ENCODE peak calls at places on chromosome 18, in four cellular contexts. One of them, this sample, is unnamed.

GRCh38 chr18:13003466-13003896 is 12.3 kb downstream of the CEP192 start:
- DNase-seq in fibroblast of pulmonary artery: peak
- DNase-seq in colonic mucosa: peak
- DNase-seq in adrenal gland: peak
- DNase-seq in this sample: peak

GRCh38 chr18:25457636-25458035 is 105.7 kb upstream of the ZNF521 start:
- DNase-seq in adrenal gland: no peak
- DNase-seq in fibroblast of pulmonary artery: no peak
- DNase-seq in colonic mucosa: no peak
- DNase-seq in this sample: no peak

GRCh38 chr18:45642238-45642637 is 27.0 kb downstream of the SLC14A2 start:
- DNase-seq in adrenal gland: no peak
- DNase-seq in fibroblast of pulmonary artery: no peak
- DNase-seq in colonic mucosa: no peak
- DNase-seq in this sample: no peak

GRCh38 chr18:58631301-58631700 is 2.4 kb upstream of the ALPK2 start:
- DNase-seq in colonic mucosa: no peak
- DNase-seq in fibroblast of pulmonary artery: no peak
- DNase-seq in adrenal gland: no peak
- DNase-seq in this sample: no peak

GRCh38 chr18:69658137-69658536 is 257.4 kb downstream of the DOK6 start:
- DNase-seq in adrenal gland: no peak
- DNase-seq in colonic mucosa: no peak
- DNase-seq in fibroblast of pulmonary artery: peak
- DNase-seq in this sample: no peak

GRCh38 chr18:61256291-61256690 is 76.9 kb upstream of the CDH20 start:
- DNase-seq in colonic mucosa: no peak
- DNase-seq in fibroblast of pulmonary artery: no peak
- DNase-seq in adrenal gland: no peak
- DNase-seq in this sample: no peak

GRCh38 chr18:402129-402528 is 98.4 kb downstream of the COLEC12 start:
- DNase-seq in colonic mucosa: no peak
- DNase-seq in adrenal gland: no peak
- DNase-seq in fibroblast of pulmonary artery: no peak
- DNase-seq in this sample: no peak

GRCh38 chr18:69081846-69082245 is 284.0 kb downstream of the CCDC102B start:
- DNase-seq in colonic mucosa: no peak
- DNase-seq in adrenal gland: no peak
- DNase-seq in fibroblast of pulmonary artery: no peak
- DNase-seq in this sample: no peak

GRCh38 chr18:31679133-31679731 is 5.1 kb downstream of the B4GALT6 start:
- DNase-seq in colonic mucosa: peak
- DNase-seq in fibroblast of pulmonary artery: peak
- DNase-seq in adrenal gland: no peak
- DNase-seq in this sample: peak

GRCh38 chr18:62944454-62944853 is 229.1 kb downstream of the PHLPP1 start:
- DNase-seq in adrenal gland: no peak
- DNase-seq in colonic mucosa: no peak
- DNase-seq in fibroblast of pulmonary artery: peak
- DNase-seq in this sample: no peak

GRCh38 chr18:2104620-2105462 is 466.5 kb downstream of the METTL4 start:
- DNase-seq in colonic mucosa: peak
- DNase-seq in adrenal gland: peak
- DNase-seq in fibroblast of pulmonary artery: peak
- DNase-seq in this sample: peak

GRCh38 chr18:68679531-68679930 is 35.4 kb downstream of the TMX3 start:
- DNase-seq in fibroblast of pulmonary artery: peak
- DNase-seq in adrenal gland: no peak
- DNase-seq in colonic mucosa: no peak
- DNase-seq in this sample: no peak

GRCh38 chr18:59109375-59109774 is 30.3 kb upstream of the SEC11C start:
- DNase-seq in fibroblast of pulmonary artery: no peak
- DNase-seq in colonic mucosa: no peak
- DNase-seq in adrenal gland: no peak
- DNase-seq in this sample: no peak

GRCh38 chr18:45935591-45936335 is 31.4 kb downstream of the EPG5 start:
- DNase-seq in fibroblast of pulmonary artery: peak
- DNase-seq in colonic mucosa: no peak
- DNase-seq in adrenal gland: no peak
- DNase-seq in this sample: peak

GRCh38 chr18:62242955-62243354 is 55.9 kb downstream of the RELCH start:
- DNase-seq in adrenal gland: no peak
- DNase-seq in fibroblast of pulmonary artery: no peak
- DNase-seq in colonic mucosa: no peak
- DNase-seq in this sample: no peak

GRCh38 chr18:8706981-8707940 is 1.9 kb downstream of the MTCL1 start:
- DNase-seq in fibroblast of pulmonary artery: peak
- DNase-seq in adrenal gland: no peak
- DNase-seq in colonic mucosa: no peak
- DNase-seq in this sample: peak

GRCh38 chr18:46668135-46668534 is 11.1 kb upstream of the LOXHD1 start:
- DNase-seq in colonic mucosa: no peak
- DNase-seq in adrenal gland: no peak
- DNase-seq in fibroblast of pulmonary artery: no peak
- DNase-seq in this sample: no peak

GRCh38 chr18:23857756-23858155 is 156.8 kb upstream of the TTC39C start:
- DNase-seq in fibroblast of pulmonary artery: peak
- DNase-seq in adrenal gland: no peak
- DNase-seq in colonic mucosa: no peak
- DNase-seq in this sample: peak

GRCh38 chr18:13551841-13552733 is 174.3 kb downstream of the FAM210A start:
- DNase-seq in adrenal gland: peak
- DNase-seq in fibroblast of pulmonary artery: no peak
- DNase-seq in colonic mucosa: no peak
- DNase-seq in this sample: no peak

GRCh38 chr18:45834303-45834702 is 8.8 kb downstream of the SIGLEC15 start:
- DNase-seq in adrenal gland: no peak
- DNase-seq in colonic mucosa: no peak
- DNase-seq in fibroblast of pulmonary artery: no peak
- DNase-seq in this sample: no peak

GRCh38 chr18:13289501-13290205 is 71.1 kb downstream of the LDLRAD4 start:
- DNase-seq in fibroblast of pulmonary artery: no peak
- DNase-seq in colonic mucosa: no peak
- DNase-seq in adrenal gland: no peak
- DNase-seq in this sample: no peak

GRCh38 chr18:3014501-3015202 is 1.7 kb upstream of the LPIN2 start:
- DNase-seq in adrenal gland: no peak
- DNase-seq in colonic mucosa: no peak
- DNase-seq in fibroblast of pulmonary artery: no peak
- DNase-seq in this sample: no peak

GRCh38 chr18:33820517-33821368 is 242.7 kb downstream of the ASXL3 start:
- DNase-seq in adrenal gland: no peak
- DNase-seq in fibroblast of pulmonary artery: no peak
- DNase-seq in colonic mucosa: peak
- DNase-seq in this sample: no peak

GRCh38 chr18:39647627-39648502 is 2082.3 kb upstream of the CELF4 start:
- DNase-seq in colonic mucosa: no peak
- DNase-seq in adrenal gland: no peak
- DNase-seq in fibroblast of pulmonary artery: peak
- DNase-seq in this sample: peak

GRCh38 chr18:53441761-53442414 is 782.6 kb downstream of the MBD2 start:
- DNase-seq in fibroblast of pulmonary artery: no peak
- DNase-seq in adrenal gland: no peak
- DNase-seq in colonic mucosa: no peak
- DNase-seq in this sample: no peak

GRCh38 chr18:13524824-13525223 is 201.5 kb downstream of the FAM210A start:
- DNase-seq in colonic mucosa: no peak
- DNase-seq in fibroblast of pulmonary artery: no peak
- DNase-seq in adrenal gland: no peak
- DNase-seq in this sample: no peak

GRCh38 chr18:55404811-55405654 is 183.0 kb downstream of the TCF4 start:
- DNase-seq in adrenal gland: no peak
- DNase-seq in fibroblast of pulmonary artery: peak
- DNase-seq in colonic mucosa: no peak
- DNase-seq in this sample: no peak
- H3K4me3 ChIP-seq in adrenal gland: no peak
- H3K4me3 ChIP-seq in fibroblast of pulmonary artery: peak
- H3K4me3 ChIP-seq in colonic mucosa: no peak
- H3K4me3 ChIP-seq in this sample: no peak

DNA sequence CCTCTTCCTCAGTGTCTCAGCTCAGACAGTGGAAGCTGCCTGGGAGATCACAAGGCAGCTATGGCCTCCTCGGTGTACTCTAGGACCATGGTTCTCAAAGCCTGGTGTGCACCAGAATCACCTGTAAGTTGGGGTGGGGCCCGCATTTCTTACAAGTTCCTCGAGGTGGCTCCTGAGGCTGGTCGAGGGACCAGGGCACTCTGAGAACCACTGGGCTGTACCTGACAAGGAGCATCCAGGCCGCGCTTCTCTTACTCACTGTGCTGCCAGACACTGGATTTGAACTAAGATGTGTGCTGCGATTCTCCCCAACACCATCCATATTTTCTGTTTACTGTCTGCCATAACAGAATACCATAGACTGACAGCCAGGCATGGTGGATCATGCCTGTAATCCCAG is 59.5 kb downstream of the DIPK1C start:
- DNase-seq in colonic mucosa: no peak
- DNase-seq in fibroblast of pulmonary artery: no peak
- DNase-seq in adrenal gland: no peak
- DNase-seq in this sample: no peak
- TF ChIP-seq CTCF in colonic mucosa: no peak
- TF ChIP-seq CTCF in fibroblast of pulmonary artery: no peak
- TF ChIP-seq CTCF in adrenal gland: no peak
- TF ChIP-seq CTCF in this sample: no peak

DNA sequence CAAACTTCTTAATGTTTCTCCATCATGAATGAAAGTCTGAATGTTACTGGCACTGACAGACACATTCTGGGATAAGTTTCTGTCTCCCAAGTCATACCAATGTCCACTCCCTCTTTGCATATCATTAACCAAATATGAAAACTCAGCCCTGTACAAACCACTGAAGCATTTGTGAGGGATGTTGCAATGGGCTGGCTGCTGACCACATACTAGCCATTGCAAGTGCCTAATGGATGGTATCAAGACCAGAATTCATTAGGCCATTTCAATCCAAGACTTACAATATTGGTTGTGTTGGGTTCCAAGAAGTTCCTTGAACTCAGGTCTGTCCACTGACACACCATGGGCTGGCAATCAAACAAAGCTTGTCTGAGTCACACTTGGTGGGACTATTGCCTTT is 73.8 kb downstream of the CBLN2 start:
- DNase-seq in adrenal gland: no peak
- DNase-seq in colonic mucosa: no peak
- DNase-seq in fibroblast of pulmonary artery: no peak
- DNase-seq in this sample: peak
- H3K4me3 ChIP-seq in adrenal gland: no peak
- H3K4me3 ChIP-seq in colonic mucosa: no peak
- H3K4me3 ChIP-seq in fibroblast of pulmonary artery: no peak
- H3K4me3 ChIP-seq in this sample: no peak

GRCh38 chr18:76839395-76839794 is 17.0 kb downstream of the ZNF236 start:
- DNase-seq in adrenal gland: no peak
- DNase-seq in colonic mucosa: no peak
- DNase-seq in fibroblast of pulmonary artery: no peak
- DNase-seq in this sample: no peak

GRCh38 chr18:76834379-76834778 is 12.0 kb downstream of the ZNF236 start:
- DNase-seq in colonic mucosa: no peak
- DNase-seq in fibroblast of pulmonary artery: no peak
- DNase-seq in adrenal gland: no peak
- DNase-seq in this sample: no peak

GRCh38 chr18:76837071-76837470 is 14.7 kb downstream of the ZNF236 start:
- DNase-seq in adrenal gland: no peak
- DNase-seq in fibroblast of pulmonary artery: no peak
- DNase-seq in colonic mucosa: no peak
- DNase-seq in this sample: no peak

GRCh38 chr18:76838182-76838581 is 15.8 kb downstream of the ZNF236 start:
- DNase-seq in fibroblast of pulmonary artery: peak
- DNase-seq in colonic mucosa: no peak
- DNase-seq in adrenal gland: no peak
- DNase-seq in this sample: no peak

GRCh38 chr18:76835380-76835779 is 13.0 kb downstream of the ZNF236 start:
- DNase-seq in adrenal gland: no peak
- DNase-seq in fibroblast of pulmonary artery: no peak
- DNase-seq in colonic mucosa: no peak
- DNase-seq in this sample: no peak
- TF ChIP-seq CTCF in adrenal gland: no peak
- TF ChIP-seq CTCF in fibroblast of pulmonary artery: no peak
- TF ChIP-seq CTCF in colonic mucosa: no peak
- TF ChIP-seq CTCF in this sample: no peak

DNA sequence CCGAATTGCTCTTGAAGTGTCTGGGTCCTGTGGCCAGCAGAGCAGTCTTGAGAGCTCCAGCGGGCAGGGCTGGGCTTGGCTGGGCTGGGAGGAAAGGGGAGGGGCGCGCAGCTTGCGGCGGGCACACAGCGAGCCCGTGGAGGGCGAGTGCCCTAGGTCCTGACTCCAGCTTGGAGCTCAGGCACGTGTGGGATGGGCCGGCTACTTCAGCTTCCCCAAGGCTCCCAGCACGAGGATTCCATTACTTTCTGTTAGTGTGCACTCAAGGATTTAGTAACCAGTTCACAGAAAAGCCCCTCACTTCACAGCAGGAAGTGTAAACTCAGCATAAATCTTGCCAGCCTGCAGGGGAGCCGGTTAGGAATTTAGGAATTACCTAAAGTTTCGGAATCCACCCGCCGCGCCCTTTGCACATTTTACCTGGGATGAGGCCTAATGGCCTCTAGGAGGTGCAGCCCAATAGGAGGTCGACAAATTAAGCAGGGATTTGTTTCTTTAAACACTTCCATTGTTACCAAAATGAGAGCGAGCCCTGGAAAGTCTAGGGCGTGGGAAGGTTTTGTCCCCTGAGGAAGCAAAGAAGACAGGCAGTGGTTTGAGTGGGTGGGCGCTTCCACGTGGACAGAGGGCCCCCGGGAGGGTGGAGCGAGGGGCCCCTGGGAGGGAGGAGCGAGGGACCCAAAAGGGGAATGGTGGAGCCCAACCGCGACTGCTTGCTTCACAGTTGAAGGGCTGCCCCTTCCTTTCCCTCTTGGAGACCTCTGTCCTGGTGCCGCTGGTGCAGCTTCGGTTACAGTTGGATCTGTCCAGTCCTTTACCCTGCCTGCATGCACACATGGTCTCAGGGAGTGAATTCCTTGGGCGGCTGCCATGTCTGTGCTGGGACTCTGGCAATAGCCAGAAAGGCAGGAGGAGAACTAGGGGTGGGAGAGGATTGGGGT is 93.3 kb downstream of the CTAGE1 start:
- DNase-seq in adrenal gland: peak
- DNase-seq in fibroblast of pulmonary artery: peak
- DNase-seq in colonic mucosa: no peak
- DNase-seq in this sample: peak
- H3K4me3 ChIP-seq in adrenal gland: no peak
- H3K4me3 ChIP-seq in fibroblast of pulmonary artery: no peak
- H3K4me3 ChIP-seq in colonic mucosa: no peak
- H3K4me3 ChIP-seq in this sample: peak

DNA sequence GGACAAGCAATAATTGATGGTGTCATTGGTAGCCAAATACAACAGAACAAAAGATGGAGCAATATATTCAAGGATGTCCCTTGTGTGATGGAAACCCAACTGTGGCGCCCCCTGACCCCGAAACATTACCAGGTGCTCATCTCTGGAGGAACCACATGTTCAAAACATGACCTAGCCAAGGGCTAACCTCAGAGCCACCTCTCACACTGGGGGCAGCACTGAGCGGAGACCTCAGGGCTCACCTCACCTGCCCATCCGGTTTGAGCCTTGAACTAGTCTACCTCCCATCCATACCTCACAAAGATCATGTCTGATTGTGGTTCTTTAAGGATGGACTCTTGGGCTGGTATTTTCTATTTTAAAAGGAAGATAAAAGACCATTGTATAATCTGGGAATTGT is 314.4 kb upstream of the CDH7 start:
- DNase-seq in colonic mucosa: no peak
- DNase-seq in fibroblast of pulmonary artery: no peak
- DNase-seq in adrenal gland: no peak
- DNase-seq in this sample: no peak
- TF ChIP-seq CTCF in colonic mucosa: no peak
- TF ChIP-seq CTCF in fibroblast of pulmonary artery: no peak
- TF ChIP-seq CTCF in adrenal gland: no peak
- TF ChIP-seq CTCF in this sample: no peak

This sample was measured in astrocyte of the spinal cord.